ENCODE peak calls at places on chromosomes 5 and 9, in ten cellular contexts. One of them, this sample, is unnamed.
A peak's percentile ranks its signal among the peaks of the same experiment; 100 is the strongest.

GRCh38 chr9:124567362-124567761 is 60.2 kb upstream of the NR5A1 start:
- DNase-seq in A673: no peak
- DNase-seq in PC-3: no peak
- DNase-seq in upper lobe of right lung: no peak
- DNase-seq in uterus: no peak
- DNase-seq in sigmoid colon: no peak
- DNase-seq in thoracic aorta: no peak
- DNase-seq in AG10803: no peak
- DNase-seq in GM12865: no peak
- DNase-seq in psoas muscle: no peak
- DNase-seq in this sample: no peak

GRCh38 chr5:135033026-135033861 is 784 bp downstream of the PITX1 start:
- DNase-seq in GM12865: peak; percentile 26
- DNase-seq in A673: peak; percentile 63
- DNase-seq in sigmoid colon: no peak
- DNase-seq in uterus: no peak
- DNase-seq in PC-3: peak; percentile 24
- DNase-seq in thoracic aorta: no peak
- DNase-seq in AG10803: peak; percentile 46
- DNase-seq in upper lobe of right lung: no peak
- DNase-seq in psoas muscle: peak; percentile 40
- DNase-seq in this sample: peak; percentile 30

GRCh38 chr5:160173-160510 is 31.2 kb upstream of the LRRC14B start:
- DNase-seq in AG10803: no peak
- DNase-seq in sigmoid colon: peak; percentile 48
- DNase-seq in A673: no peak
- DNase-seq in uterus: no peak
- DNase-seq in psoas muscle: no peak
- DNase-seq in GM12865: no peak
- DNase-seq in thoracic aorta: no peak
- DNase-seq in PC-3: no peak
- DNase-seq in upper lobe of right lung: peak; percentile 50
- DNase-seq in this sample: peak; percentile 37

GRCh38 chr5:61951295-61951694 is 354.7 kb upstream of the KIF2A start:
- DNase-seq in A673: no peak
- DNase-seq in psoas muscle: no peak
- DNase-seq in AG10803: no peak
- DNase-seq in PC-3: no peak
- DNase-seq in thoracic aorta: no peak
- DNase-seq in uterus: no peak
- DNase-seq in sigmoid colon: no peak
- DNase-seq in GM12865: no peak
- DNase-seq in upper lobe of right lung: no peak
- DNase-seq in this sample: no peak

GRCh38 chr9:87610200-87611155 is 112.8 kb downstream of the DAPK1 start:
- DNase-seq in uterus: no peak
- DNase-seq in AG10803: peak; percentile 52
- DNase-seq in GM12865: no peak
- DNase-seq in sigmoid colon: no peak
- DNase-seq in thoracic aorta: no peak
- DNase-seq in psoas muscle: no peak
- DNase-seq in PC-3: no peak
- DNase-seq in upper lobe of right lung: no peak
- DNase-seq in A673: no peak
- DNase-seq in this sample: peak; percentile 63

GRCh38 chr5:53616939-53617549 is 56.6 kb downstream of the NDUFS4 start:
- DNase-seq in uterus: no peak
- DNase-seq in sigmoid colon: no peak
- DNase-seq in upper lobe of right lung: no peak
- DNase-seq in psoas muscle: no peak
- DNase-seq in GM12865: no peak
- DNase-seq in thoracic aorta: no peak
- DNase-seq in PC-3: no peak
- DNase-seq in A673: peak; percentile 14
- DNase-seq in AG10803: no peak
- DNase-seq in this sample: peak; percentile 1

GRCh38 chr5:93583799-93584530 is 943 bp downstream of the NR2F1 start:
- DNase-seq in GM12865: peak; percentile 61
- DNase-seq in upper lobe of right lung: no peak
- DNase-seq in AG10803: peak; percentile 74
- DNase-seq in sigmoid colon: peak; percentile 71
- DNase-seq in uterus: no peak
- DNase-seq in PC-3: peak; percentile 57
- DNase-seq in psoas muscle: peak; percentile 45
- DNase-seq in thoracic aorta: no peak
- DNase-seq in A673: peak; percentile 65
- DNase-seq in this sample: peak; percentile 76

GRCh38 chr9:38110476-38110875 is 41.4 kb upstream of the SHB start:
- DNase-seq in psoas muscle: no peak
- DNase-seq in AG10803: no peak
- DNase-seq in sigmoid colon: no peak
- DNase-seq in PC-3: no peak
- DNase-seq in GM12865: no peak
- DNase-seq in uterus: no peak
- DNase-seq in thoracic aorta: no peak
- DNase-seq in upper lobe of right lung: no peak
- DNase-seq in A673: no peak
- DNase-seq in this sample: no peak

GRCh38 chr9:136881691-136882108 is 4.6 kb upstream of the TRAF2 start:
- DNase-seq in thoracic aorta: no peak
- DNase-seq in sigmoid colon: no peak
- DNase-seq in psoas muscle: no peak
- DNase-seq in uterus: no peak
- DNase-seq in upper lobe of right lung: no peak
- DNase-seq in GM12865: peak; percentile 78
- DNase-seq in PC-3: no peak
- DNase-seq in A673: no peak
- DNase-seq in AG10803: no peak
- DNase-seq in this sample: peak; percentile 60

GRCh38 chr9:109304350-109304749 is 16.5 kb downstream of the EPB41L4B start:
- DNase-seq in AG10803: no peak
- DNase-seq in PC-3: no peak
- DNase-seq in upper lobe of right lung: no peak
- DNase-seq in GM12865: no peak
- DNase-seq in uterus: no peak
- DNase-seq in thoracic aorta: no peak
- DNase-seq in A673: no peak
- DNase-seq in psoas muscle: no peak
- DNase-seq in sigmoid colon: no peak
- DNase-seq in this sample: peak; percentile 38

GRCh38 chr5:126831175-126831574 is 54.2 kb downstream of the LMNB1 start:
- DNase-seq in psoas muscle: no peak
- DNase-seq in thoracic aorta: no peak
- DNase-seq in sigmoid colon: no peak
- DNase-seq in AG10803: no peak
- DNase-seq in GM12865: no peak
- DNase-seq in uterus: no peak
- DNase-seq in A673: no peak
- DNase-seq in PC-3: no peak
- DNase-seq in upper lobe of right lung: no peak
- DNase-seq in this sample: no peak

GRCh38 chr9:2722715-2723114 is 5.4 kb downstream of the KCNV2 start:
- DNase-seq in GM12865: no peak
- DNase-seq in A673: no peak
- DNase-seq in thoracic aorta: no peak
- DNase-seq in psoas muscle: peak; percentile 27
- DNase-seq in sigmoid colon: no peak
- DNase-seq in PC-3: no peak
- DNase-seq in AG10803: peak; percentile 95
- DNase-seq in upper lobe of right lung: no peak
- DNase-seq in uterus: no peak
- DNase-seq in this sample: peak; percentile 37

GRCh38 chr5:66306844-66307315 is 162.8 kb downstream of the SREK1 start:
- DNase-seq in thoracic aorta: no peak
- DNase-seq in A673: peak; percentile 11
- DNase-seq in psoas muscle: no peak
- DNase-seq in GM12865: no peak
- DNase-seq in upper lobe of right lung: no peak
- DNase-seq in sigmoid colon: no peak
- DNase-seq in AG10803: no peak
- DNase-seq in PC-3: no peak
- DNase-seq in uterus: no peak
- DNase-seq in this sample: peak; percentile 68

GRCh38 chr5:169599451-169599850 is 15.9 kb downstream of the SPDL1 start:
- DNase-seq in A673: no peak
- DNase-seq in GM12865: no peak
- DNase-seq in thoracic aorta: no peak
- DNase-seq in PC-3: peak; percentile 61
- DNase-seq in uterus: no peak
- DNase-seq in psoas muscle: no peak
- DNase-seq in sigmoid colon: no peak
- DNase-seq in upper lobe of right lung: no peak
- DNase-seq in AG10803: no peak
- DNase-seq in this sample: peak; percentile 13

GRCh38 chr5:2299388-2300220 is 416.9 kb upstream of the IRX4 start:
- DNase-seq in psoas muscle: no peak
- DNase-seq in upper lobe of right lung: no peak
- DNase-seq in PC-3: no peak
- DNase-seq in A673: no peak
- DNase-seq in AG10803: no peak
- DNase-seq in thoracic aorta: no peak
- DNase-seq in uterus: no peak
- DNase-seq in sigmoid colon: peak; percentile 39
- DNase-seq in GM12865: no peak
- DNase-seq in this sample: no peak

GRCh38 chr9:38432922-38433510 is 8.8 kb upstream of the IGFBPL1 start:
- DNase-seq in psoas muscle: no peak
- DNase-seq in A673: peak; percentile 57
- DNase-seq in GM12865: peak; percentile 49
- DNase-seq in PC-3: peak; percentile 65
- DNase-seq in sigmoid colon: no peak
- DNase-seq in upper lobe of right lung: no peak
- DNase-seq in AG10803: peak; percentile 46
- DNase-seq in thoracic aorta: no peak
- DNase-seq in uterus: no peak
- DNase-seq in this sample: peak; percentile 69

GRCh38 chr9:132404228-132404881 is 2.3 kb downstream of the TTF1 start:
- DNase-seq in uterus: no peak
- DNase-seq in PC-3: no peak
- DNase-seq in A673: no peak
- DNase-seq in AG10803: peak; percentile 12
- DNase-seq in GM12865: peak; percentile 35
- DNase-seq in sigmoid colon: no peak
- DNase-seq in thoracic aorta: no peak
- DNase-seq in psoas muscle: no peak
- DNase-seq in upper lobe of right lung: no peak
- DNase-seq in this sample: peak; percentile 60

DNA sequence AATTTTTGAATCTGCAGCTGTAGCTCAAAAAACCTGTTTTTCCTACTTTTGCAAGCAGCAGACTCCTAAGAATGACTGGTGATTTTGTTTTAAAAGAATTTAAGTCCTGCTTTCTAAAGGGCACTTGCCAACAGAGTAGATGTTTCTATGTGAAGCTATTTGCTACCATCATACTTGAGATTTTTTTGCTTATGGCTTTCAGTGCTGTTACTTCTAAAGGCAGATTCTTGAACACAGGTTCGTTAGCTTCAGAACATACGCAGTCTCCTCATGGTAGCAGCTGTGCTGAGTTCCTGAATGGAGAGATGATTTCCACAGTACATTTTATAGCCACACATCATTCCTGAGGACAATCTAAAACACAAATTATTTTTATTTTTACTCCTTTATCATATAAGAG is 24.4 kb upstream of the ELL2 start:
- DNase-seq in AG10803: peak; percentile 73
- DNase-seq in upper lobe of right lung: no peak
- DNase-seq in uterus: no peak
- DNase-seq in GM12865: no peak
- DNase-seq in psoas muscle: no peak
- DNase-seq in thoracic aorta: no peak
- DNase-seq in PC-3: no peak
- DNase-seq in A673: no peak
- DNase-seq in sigmoid colon: no peak
- DNase-seq in this sample: no peak
- H3K4me3 ChIP-seq in AG10803: no peak overlapping the region
- H3K4me3 ChIP-seq in upper lobe of right lung: no peak overlapping the region
- H3K4me3 ChIP-seq in uterus: no peak overlapping the region
- H3K4me3 ChIP-seq in GM12865: no peak overlapping the region
- H3K4me3 ChIP-seq in psoas muscle: no peak overlapping the region
- H3K4me3 ChIP-seq in thoracic aorta: peak overlapping the region; percentile 14
- H3K4me3 ChIP-seq in PC-3: no peak overlapping the region
- H3K4me3 ChIP-seq in A673: no peak overlapping the region
- H3K4me3 ChIP-seq in sigmoid colon: no peak overlapping the region
- H3K4me3 ChIP-seq in this sample: no peak overlapping the region

GRCh38 chr5:98774192-98775046 is 956 bp downstream of the RGMB start:
- DNase-seq in upper lobe of right lung: peak; percentile 84
- DNase-seq in AG10803: peak; percentile 52
- DNase-seq in uterus: peak; percentile 52
- DNase-seq in PC-3: peak; percentile 84
- DNase-seq in GM12865: peak; percentile 77
- DNase-seq in A673: peak; percentile 86
- DNase-seq in psoas muscle: peak; percentile 71
- DNase-seq in thoracic aorta: no peak
- DNase-seq in sigmoid colon: peak; percentile 84
- DNase-seq in this sample: peak; percentile 70
- TF ChIP-seq CTCF in upper lobe of right lung: no peak
- TF ChIP-seq CTCF in AG10803: no peak
- TF ChIP-seq CTCF in uterus: no peak
- TF ChIP-seq CTCF in PC-3: no peak
- TF ChIP-seq CTCF in GM12865: no peak
- TF ChIP-seq CTCF in A673: no peak
- TF ChIP-seq CTCF in psoas muscle: no peak
- TF ChIP-seq CTCF in thoracic aorta: peak; percentile 7
- TF ChIP-seq CTCF in sigmoid colon: no peak
- TF ChIP-seq CTCF in this sample: no peak

GRCh38 chr5:3590967-3591900 is 4.4 kb upstream of the IRX1 start:
- DNase-seq in psoas muscle: no peak
- DNase-seq in thoracic aorta: no peak
- DNase-seq in A673: no peak
- DNase-seq in AG10803: no peak
- DNase-seq in PC-3: no peak
- DNase-seq in GM12865: no peak
- DNase-seq in upper lobe of right lung: no peak
- DNase-seq in uterus: no peak
- DNase-seq in sigmoid colon: no peak
- DNase-seq in this sample: no peak
- H3K4me3 ChIP-seq in psoas muscle: no peak overlapping the region
- H3K4me3 ChIP-seq in thoracic aorta: peak overlapping the region; percentile 70
- H3K4me3 ChIP-seq in A673: no peak overlapping the region
- H3K4me3 ChIP-seq in AG10803: peak overlapping the region; percentile 38
- H3K4me3 ChIP-seq in PC-3: no peak overlapping the region
- H3K4me3 ChIP-seq in GM12865: no peak overlapping the region
- H3K4me3 ChIP-seq in upper lobe of right lung: no peak overlapping the region
- H3K4me3 ChIP-seq in uterus: no peak overlapping the region
- H3K4me3 ChIP-seq in sigmoid colon: no peak overlapping the region
- H3K4me3 ChIP-seq in this sample: no peak overlapping the region

DNA sequence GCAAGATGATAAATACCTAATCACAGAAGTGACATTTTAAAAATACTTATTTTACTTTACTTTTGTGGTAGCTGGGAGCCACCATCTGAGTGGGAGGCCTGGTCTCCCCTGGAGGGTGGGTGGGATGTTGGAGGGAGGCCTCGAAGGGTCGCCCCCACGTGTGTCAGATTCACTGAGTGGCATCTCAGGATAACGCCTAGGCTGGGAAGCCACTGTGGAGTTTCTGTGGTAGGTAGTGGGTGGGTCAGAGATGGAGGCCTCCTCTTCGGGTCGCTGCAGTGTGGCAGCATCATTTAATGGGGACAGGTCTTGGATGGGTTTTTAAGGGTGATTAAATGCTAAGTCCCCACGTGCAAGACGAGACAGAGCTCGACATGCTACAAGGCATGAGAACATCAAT is 1154.8 kb upstream of the CDH18 start:
- DNase-seq in uterus: no peak
- DNase-seq in AG10803: no peak
- DNase-seq in psoas muscle: no peak
- DNase-seq in upper lobe of right lung: no peak
- DNase-seq in sigmoid colon: no peak
- DNase-seq in PC-3: no peak
- DNase-seq in thoracic aorta: no peak
- DNase-seq in A673: no peak
- DNase-seq in GM12865: no peak
- DNase-seq in this sample: no peak
- TF ChIP-seq CTCF in uterus: no peak
- TF ChIP-seq CTCF in AG10803: no peak
- TF ChIP-seq CTCF in psoas muscle: no peak
- TF ChIP-seq CTCF in upper lobe of right lung: no peak
- TF ChIP-seq CTCF in sigmoid colon: no peak
- TF ChIP-seq CTCF in PC-3: no peak
- TF ChIP-seq CTCF in thoracic aorta: no peak
- TF ChIP-seq CTCF in A673: no peak
- TF ChIP-seq CTCF in GM12865: no peak
- TF ChIP-seq CTCF in this sample: no peak